ENCODE peak calls at places on chromosome 22, in five cellular contexts. One of them, this sample, is unnamed. For H3K4me1, the result is how much of the 10 kb centered on the place peaks cover.

GRCh38 chr22:17724241-17724640 is 50.0 kb downstream of the BID start:
- DNase-seq in heart right ventricle: no peak
- DNase-seq in breast epithelium: no peak
- DNase-seq in uterus: no peak
- DNase-seq in right lobe of liver: no peak
- DNase-seq in this sample: no peak

GRCh38 chr22:28245579-28246224 is 326.6 kb upstream of the PITPNB start:
- DNase-seq in breast epithelium: no peak
- DNase-seq in uterus: no peak
- DNase-seq in right lobe of liver: no peak
- DNase-seq in heart right ventricle: no peak
- DNase-seq in this sample: no peak

GRCh38 chr22:17369553-17370035 is 334 bp downstream of the CECR2 start:
- DNase-seq in uterus: no peak
- DNase-seq in heart right ventricle: peak
- DNase-seq in breast epithelium: no peak
- DNase-seq in right lobe of liver: peak
- DNase-seq in this sample: peak

GRCh38 chr22:19664951-19665783 is 49.1 kb upstream of the SEPTIN5 start:
- DNase-seq in breast epithelium: no peak
- DNase-seq in uterus: no peak
- DNase-seq in right lobe of liver: no peak
- DNase-seq in heart right ventricle: no peak
- DNase-seq in this sample: no peak

GRCh38 chr22:40183029-40183581 is 5.4 kb downstream of the TNRC6B start:
- DNase-seq in right lobe of liver: no peak
- DNase-seq in breast epithelium: no peak
- DNase-seq in heart right ventricle: no peak
- DNase-seq in uterus: no peak
- DNase-seq in this sample: no peak

GRCh38 chr22:19599004-19599403 is 74.8 kb upstream of the CLDN5 start:
- DNase-seq in right lobe of liver: no peak
- DNase-seq in breast epithelium: no peak
- DNase-seq in heart right ventricle: no peak
- DNase-seq in uterus: no peak
- DNase-seq in this sample: no peak

GRCh38 chr22:24521791-24522245 is 26.7 kb downstream of the UPB1 start:
- DNase-seq in uterus: no peak
- DNase-seq in right lobe of liver: no peak
- DNase-seq in breast epithelium: no peak
- DNase-seq in heart right ventricle: no peak
- DNase-seq in this sample: no peak

GRCh38 chr22:46719921-46720320 is 18.1 kb downstream of the CERK start:
- DNase-seq in breast epithelium: no peak
- DNase-seq in uterus: no peak
- DNase-seq in heart right ventricle: no peak
- DNase-seq in right lobe of liver: no peak
- DNase-seq in this sample: no peak

GRCh38 chr22:45335021-45335818 is 25.5 kb downstream of the FAM118A start:
- DNase-seq in right lobe of liver: peak
- DNase-seq in heart right ventricle: peak
- DNase-seq in breast epithelium: peak
- DNase-seq in uterus: no peak
- DNase-seq in this sample: no peak

GRCh38 chr22:30763815-30764686 is 69.4 kb downstream of the OSBP2 start:
- DNase-seq in uterus: peak
- DNase-seq in heart right ventricle: peak
- DNase-seq in breast epithelium: no peak
- DNase-seq in right lobe of liver: peak
- DNase-seq in this sample: peak

GRCh38 chr22:33470456-33470855 is 412.3 kb upstream of the SYN3 start:
- DNase-seq in heart right ventricle: no peak
- DNase-seq in right lobe of liver: no peak
- DNase-seq in uterus: no peak
- DNase-seq in breast epithelium: no peak
- DNase-seq in this sample: no peak

GRCh38 chr22:44937216-44937615 is 72.6 kb downstream of the PHF21B start:
- DNase-seq in breast epithelium: no peak
- DNase-seq in right lobe of liver: no peak
- DNase-seq in uterus: no peak
- DNase-seq in heart right ventricle: no peak
- DNase-seq in this sample: no peak

GRCh38 chr22:40120783-40121182 is 56.9 kb upstream of the TNRC6B start:
- DNase-seq in right lobe of liver: no peak
- DNase-seq in uterus: no peak
- DNase-seq in heart right ventricle: no peak
- DNase-seq in breast epithelium: no peak
- DNase-seq in this sample: no peak

GRCh38 chr22:27883656-27884350 is 35.3 kb downstream of the PITPNB start:
- DNase-seq in uterus: no peak
- DNase-seq in heart right ventricle: no peak
- DNase-seq in right lobe of liver: no peak
- DNase-seq in breast epithelium: no peak
- DNase-seq in this sample: no peak

GRCh38 chr22:17257091-17257490 is 37.9 kb upstream of the ADA2 start:
- DNase-seq in breast epithelium: no peak
- DNase-seq in uterus: no peak
- DNase-seq in heart right ventricle: no peak
- DNase-seq in right lobe of liver: no peak
- DNase-seq in this sample: no peak

GRCh38 chr22:34294986-34295385 is 374.7 kb upstream of the LARGE1 start:
- DNase-seq in heart right ventricle: no peak
- DNase-seq in right lobe of liver: no peak
- DNase-seq in breast epithelium: no peak
- DNase-seq in uterus: no peak
- DNase-seq in this sample: no peak

GRCh38 chr22:50139843-50140415 is 30.6 kb upstream of the PANX2 start:
- DNase-seq in right lobe of liver: no peak
- DNase-seq in heart right ventricle: no peak
- DNase-seq in uterus: no peak
- DNase-seq in breast epithelium: no peak
- DNase-seq in this sample: no peak

GRCh38 chr22:25908755-25909154 is 166.8 kb downstream of the MYO18B start:
- DNase-seq in heart right ventricle: no peak
- DNase-seq in right lobe of liver: no peak
- DNase-seq in breast epithelium: no peak
- DNase-seq in uterus: no peak
- DNase-seq in this sample: no peak

GRCh38 chr22:25908212-25908611 is 166.2 kb downstream of the MYO18B start:
- DNase-seq in heart right ventricle: no peak
- DNase-seq in uterus: no peak
- DNase-seq in right lobe of liver: no peak
- DNase-seq in breast epithelium: no peak
- DNase-seq in this sample: no peak

GRCh38 chr22:25911243-25911972 is 169.4 kb downstream of the MYO18B start:
- DNase-seq in heart right ventricle: peak
- DNase-seq in uterus: no peak
- DNase-seq in breast epithelium: no peak
- DNase-seq in right lobe of liver: no peak
- DNase-seq in this sample: no peak

GRCh38 chr22:25909988-25910387 is 168.0 kb downstream of the MYO18B start:
- DNase-seq in uterus: no peak
- DNase-seq in heart right ventricle: no peak
- DNase-seq in breast epithelium: no peak
- DNase-seq in right lobe of liver: no peak
- DNase-seq in this sample: no peak
- TF ChIP-seq CTCF in uterus: no peak
- TF ChIP-seq CTCF in heart right ventricle: no peak
- TF ChIP-seq CTCF in breast epithelium: no peak
- TF ChIP-seq CTCF in right lobe of liver: no peak
- TF ChIP-seq CTCF in this sample: no peak

GRCh38 chr22:21829523-21829922 is 37.9 kb downstream of the MAPK1 start:
- DNase-seq in right lobe of liver: no peak
- DNase-seq in uterus: no peak
- DNase-seq in heart right ventricle: no peak
- DNase-seq in breast epithelium: no peak
- DNase-seq in this sample: no peak
- H3K4me1 ChIP-seq in right lobe of liver: under half
- H3K4me1 ChIP-seq in uterus: under half
- H3K4me1 ChIP-seq in heart right ventricle: under half
- H3K4me1 ChIP-seq in breast epithelium: under half
- H3K4me1 ChIP-seq in this sample: under half

GRCh38 chr22:43363580-43364435 is 20.6 kb upstream of the SCUBE1 start:
- DNase-seq in heart right ventricle: no peak
- DNase-seq in breast epithelium: no peak
- DNase-seq in uterus: no peak
- DNase-seq in right lobe of liver: no peak
- DNase-seq in this sample: no peak
- H3K4me3 ChIP-seq in heart right ventricle: no peak
- H3K4me3 ChIP-seq in breast epithelium: no peak
- H3K4me3 ChIP-seq in uterus: no peak
- H3K4me3 ChIP-seq in right lobe of liver: no peak
- H3K4me3 ChIP-seq in this sample: no peak

DNA sequence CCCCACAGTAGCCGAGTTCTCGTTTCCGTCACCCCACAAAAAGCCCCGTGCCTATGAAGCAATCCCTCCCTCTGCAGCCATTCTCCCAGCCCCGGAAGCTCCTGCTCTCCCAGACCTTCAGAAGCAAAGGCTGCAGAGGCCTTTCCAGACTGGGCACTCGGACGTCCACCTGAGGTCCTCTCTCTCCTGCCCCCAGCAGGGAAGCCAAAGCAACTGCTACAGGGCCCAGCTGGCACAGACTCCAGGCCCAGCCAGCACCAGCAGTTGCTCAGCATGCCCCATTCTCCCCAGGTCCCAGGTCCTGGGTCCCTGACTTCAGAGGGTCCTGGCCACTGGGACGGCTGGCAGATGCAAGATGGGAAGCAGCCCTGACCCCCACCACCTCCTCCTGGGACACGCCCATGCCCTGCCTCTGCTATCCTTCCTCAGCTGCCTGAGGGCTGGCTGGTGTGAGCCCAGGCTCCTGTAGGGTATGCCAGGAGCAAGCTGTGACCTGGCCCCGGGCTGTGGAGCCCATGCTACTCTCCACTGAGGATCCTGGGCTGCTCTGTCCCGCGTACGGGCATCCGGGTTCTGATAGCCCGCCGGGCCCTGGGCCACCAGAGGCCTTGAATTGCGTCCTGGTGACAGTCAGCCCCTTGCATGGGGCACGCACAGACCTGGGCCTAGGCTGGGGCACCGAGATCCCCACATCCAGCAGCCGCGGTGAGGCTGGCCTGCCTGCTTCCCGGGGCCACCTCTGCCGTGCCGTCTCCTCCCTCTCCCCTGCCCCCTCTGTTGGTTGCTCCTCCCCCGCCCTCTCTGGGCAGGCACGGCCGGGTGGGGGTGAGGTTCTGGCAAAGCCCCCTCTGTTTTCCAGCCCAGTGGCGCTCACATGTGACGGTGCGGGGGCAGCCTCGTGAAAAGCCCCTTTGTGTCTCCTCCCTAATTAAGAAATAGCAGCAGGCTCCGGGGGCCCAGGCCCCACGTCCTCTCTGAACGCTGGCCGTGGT is 1310.3 kb downstream of the BRD1 start:
- DNase-seq in breast epithelium: no peak
- DNase-seq in uterus: no peak
- DNase-seq in heart right ventricle: no peak
- DNase-seq in right lobe of liver: no peak
- DNase-seq in this sample: no peak
- TF ChIP-seq CTCF in breast epithelium: no peak
- TF ChIP-seq CTCF in uterus: no peak
- TF ChIP-seq CTCF in heart right ventricle: no peak
- TF ChIP-seq CTCF in right lobe of liver: no peak
- TF ChIP-seq CTCF in this sample: no peak